ENCODE peak calls at places on chromosomes 3 and 15, in nine cellular contexts. S, M, D, H, U, P, R, K and O are unnamed samples.

GRCh38 chr3:37653466-37653865 is 208.2 kb upstream of the CTDSPL start:
- DNase-seq in S (no peak), M (no peak), D (no peak), H (no peak), U (no peak), P (no peak), R (no peak), K (no peak), O (no peak)

GRCh38 chr3:191330309-191330712 is at the start of gene UTS2B:
- DNase-seq in S (peak), M (peak), D (no peak), H (no peak), U (no peak), P (no peak), R (no peak), K (no peak), O (no peak)

GRCh38 chr15:46304320-46304719 is 669.5 kb downstream of the SQOR start:
- DNase-seq in S (no peak), M (no peak), D (no peak), H (no peak), U (no peak), P (peak), R (no peak), K (no peak), O (no peak)

GRCh38 chr3:143668924-143669790 is 179.1 kb downstream of the SLC9A9 start:
- DNase-seq in S (peak), M (peak), D (no peak), H (no peak), U (no peak), P (no peak), R (no peak), K (no peak), O (no peak)

GRCh38 chr3:194908432-194908966 is 222.8 kb downstream of the FAM43A start:
- DNase-seq in S (no peak), M (no peak), D (no peak), H (no peak), U (no peak), P (no peak), R (no peak), K (no peak), O (no peak)

GRCh38 chr3:160180581-160181216 is 44.5 kb upstream of the C3orf80 start:
- DNase-seq in S (no peak), M (peak), D (no peak), H (no peak), U (no peak), P (peak), R (peak), K (no peak), O (no peak)

GRCh38 chr3:12294885-12295580 is 6.2 kb downstream of the PPARG start:
- DNase-seq in S (no peak), M (peak), D (no peak), H (no peak), U (no peak), P (no peak), R (no peak), K (peak), O (no peak)

GRCh38 chr3:186826316-186826977 is 16.1 kb upstream of the ADIPOQ start:
- DNase-seq in S (no peak), M (no peak), D (no peak), H (no peak), U (no peak), P (no peak), R (no peak), K (no peak), O (no peak)

GRCh38 chr3:40445062-40445461 is 12.1 kb upstream of the RPL14 start:
- DNase-seq in S (no peak), M (no peak), D (no peak), H (no peak), U (no peak), P (no peak), R (no peak), K (no peak), O (no peak)

GRCh38 chr15:31398677-31399260 is 72.1 kb downstream of the KLF13 start:
- DNase-seq in S (no peak), M (no peak), D (no peak), H (no peak), U (no peak), P (no peak), R (no peak), K (no peak), O (no peak)

GRCh38 chr3:175193815-175194518 is 334.8 kb downstream of the NAALADL2 start:
- DNase-seq in S (peak), M (peak), D (no peak), H (no peak), U (no peak), P (no peak), R (no peak), K (no peak), O (no peak)

GRCh38 chr15:50134524-50135024 is 15.5 kb upstream of the ATP8B4 start:
- DNase-seq in S (no peak), M (peak), D (no peak), H (no peak), U (no peak), P (no peak), R (no peak), K (peak), O (no peak)

GRCh38 chr3:28295819-28296364 is 52.6 kb upstream of the ZCWPW2 start:
- DNase-seq in S (peak), M (peak), D (no peak), H (no peak), U (no peak), P (no peak), R (no peak), K (no peak), O (no peak)

GRCh38 chr3:149122716-149123578 is 6.5 kb upstream of the HPS3 start:
- DNase-seq in S (no peak), M (peak), D (no peak), H (no peak), U (no peak), P (no peak), R (no peak), K (no peak), O (no peak)

GRCh38 chr3:60917136-60917535 is 334.1 kb downstream of the FHIT start:
- DNase-seq in S (no peak), M (no peak), D (no peak), H (no peak), U (no peak), P (no peak), R (no peak), K (no peak), O (no peak)

GRCh38 chr3:146498002-146498736 is 28.8 kb upstream of the PLSCR2 start:
- DNase-seq in S (no peak), M (no peak), D (no peak), H (no peak), U (no peak), P (no peak), R (no peak), K (no peak), O (no peak)

GRCh38 chr3:106183762-106184391 is 315.1 kb upstream of the CBLB start:
- DNase-seq in S (no peak), M (peak), D (no peak), H (no peak), U (no peak), P (no peak), R (no peak), K (peak), O (no peak)

GRCh38 chr15:86915811-86916331 is 836.2 kb downstream of the AGBL1 start:
- DNase-seq in S (peak), M (peak), D (peak), H (no peak), U (no peak), P (peak), R (peak), K (peak), O (no peak)
- TF ChIP-seq CTCF in S (peak), M (peak), D (peak), H (peak), U (no peak), P (peak), R (peak), K (peak), O (no peak)

DNA sequence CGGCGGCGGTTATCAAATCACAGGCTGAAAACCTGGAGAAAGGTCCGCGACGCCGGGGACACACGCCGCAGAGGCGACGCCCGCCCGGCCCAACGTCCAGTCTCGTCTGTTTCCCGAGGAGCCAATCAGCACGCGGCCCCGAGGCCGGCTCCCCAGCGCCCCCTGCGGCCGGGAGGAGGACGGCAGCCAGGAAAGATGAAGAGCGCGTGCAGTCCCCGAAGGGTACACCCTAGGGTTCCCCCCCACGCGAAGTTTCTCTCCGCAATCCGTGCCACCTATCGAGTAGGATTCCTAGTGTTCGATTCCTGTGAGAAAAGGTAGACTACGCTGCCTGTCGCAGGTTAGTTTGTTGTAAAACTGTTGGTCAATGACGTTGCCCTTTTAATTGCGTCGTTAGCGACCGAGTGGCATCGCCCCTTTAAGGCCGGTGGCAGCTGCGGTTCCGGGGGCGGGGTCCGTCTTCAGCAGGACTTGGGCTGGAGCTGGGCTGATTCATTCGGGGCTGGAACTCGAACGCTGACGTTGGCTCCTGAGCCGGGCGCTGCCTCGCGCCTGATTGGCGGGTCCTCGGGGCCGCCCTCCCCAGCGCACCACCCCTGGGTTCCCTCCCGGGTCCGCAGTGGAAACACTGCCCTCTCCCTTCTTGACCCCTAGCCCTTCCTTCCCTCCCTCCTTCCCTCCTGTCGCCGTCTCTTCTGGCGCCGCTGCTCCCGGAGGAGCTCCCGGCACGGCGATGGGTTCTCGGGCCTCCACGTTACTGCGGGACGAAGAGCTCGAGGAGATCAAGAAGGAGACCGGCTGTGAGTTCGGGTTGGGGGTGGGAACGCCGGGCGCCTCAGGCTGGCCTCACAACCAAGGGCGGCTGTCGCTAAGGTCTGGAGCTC is at the start of the genes CHP1 and EXD1:
- DNase-seq in S (peak), M (peak), D (peak), H (peak), U (peak), P (peak), R (peak), K (peak), O (peak)
- TF ChIP-seq CTCF in S (peak), M (peak), D (peak), H (peak), U (peak), P (peak), R (peak), K (peak), O (no peak)

GRCh38 chr15:74134387-74135027 is 4.1 kb downstream of the ISLR2 start:
- DNase-seq in S (no peak), M (peak), D (no peak), H (no peak), U (no peak), P (peak), R (peak), K (no peak), O (no peak)
- TF ChIP-seq CTCF in S (no peak), M (peak), D (no peak), H (no peak), U (peak), P (peak), R (peak), K (peak), O (no peak)

GRCh38 chr3:50610992-50611463 is 546 bp downstream of the CISH start:
- DNase-seq in S (no peak), M (no peak), D (no peak), H (no peak), U (no peak), P (no peak), R (no peak), K (no peak), O (no peak)

GRCh38 chr3:50612973-50613851 is 1.6 kb upstream of the CISH start:
- DNase-seq in S (no peak), M (no peak), D (no peak), H (no peak), U (no peak), P (no peak), R (no peak), K (no peak), O (no peak)

GRCh38 chr3:50612234-50612972 is 829 bp upstream of the CISH start:
- DNase-seq in S (no peak), M (no peak), D (no peak), H (no peak), U (no peak), P (no peak), R (no peak), K (no peak), O (no peak)

GRCh38 chr3:50610181-50610971 is 1.2 kb downstream of the CISH start:
- DNase-seq in S (no peak), M (no peak), D (no peak), H (no peak), U (no peak), P (no peak), R (no peak), K (no peak), O (peak)

DNA sequence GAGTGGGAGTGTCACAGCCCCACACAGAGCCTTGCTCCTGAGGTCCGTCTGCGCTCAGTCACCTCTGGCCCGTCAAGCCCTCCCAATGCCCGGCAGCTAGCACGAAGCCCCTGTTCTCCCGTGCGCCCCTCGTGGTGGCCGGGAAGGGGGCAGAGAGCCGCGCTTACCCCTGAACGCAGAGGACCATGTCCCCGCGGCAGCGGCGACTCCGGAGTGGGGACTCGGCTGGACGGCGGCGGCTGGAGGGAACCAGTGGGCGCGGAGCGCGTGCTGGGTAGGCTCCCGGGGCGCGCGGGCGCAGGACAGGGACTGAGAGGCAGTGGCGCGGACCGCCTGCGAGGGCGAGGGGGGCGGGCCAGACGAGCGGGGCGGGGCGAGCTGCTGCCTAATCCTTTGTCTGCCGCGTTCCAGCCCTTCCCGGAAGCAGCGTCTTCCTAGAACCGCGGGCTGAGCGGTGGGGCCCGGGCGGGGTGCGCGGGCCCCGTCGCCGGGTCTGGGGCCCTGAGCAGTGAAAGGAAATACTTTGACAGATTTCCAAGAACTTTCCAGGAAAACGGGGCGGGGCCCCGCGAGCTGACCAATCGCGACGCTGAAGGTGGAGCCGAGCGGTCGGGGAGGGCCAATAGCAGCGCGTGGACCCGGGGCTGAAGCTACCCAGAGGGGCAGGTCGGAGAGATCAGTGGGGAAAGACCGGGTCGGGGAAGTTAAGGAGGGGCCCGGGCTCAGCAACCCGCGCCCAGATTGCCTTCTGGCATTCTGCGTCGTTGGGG is at the start of gene CISH:
- DNase-seq in S (peak), M (peak), D (peak), H (peak), U (peak), P (peak), R (peak), K (peak), O (peak)
- TF ChIP-seq CTCF in S (peak), M (peak), D (peak), H (peak), U (peak), P (peak), R (peak), K (peak), O (no peak)